ENCODE peak calls at places on chromosomes 7 and 10, in six cellular contexts. S, G, F, N, Z and L are unnamed samples.

GRCh38 chr7:44313621-44314031 is 11.8 kb downstream of the CAMK2B start:
- DNase-seq in F (no peak), S (no peak), Z (no peak), G (peak; percentile 71), N (no peak), L (no peak)

GRCh38 chr7:151440799-151441443 is 980 bp upstream of the CRYGN start:
- DNase-seq in Z (no peak), S (no peak), N (no peak), G (no peak), F (no peak), L (no peak)

GRCh38 chr10:124579003-124579384 is 117.4 kb downstream of the LHPP start:
- DNase-seq in F (no peak), G (no peak), S (no peak), Z (no peak), N (no peak), L (no peak)

GRCh38 chr7:151143261-151144015 is 24.1 kb downstream of the GBX1 start:
- DNase-seq in Z (no peak), F (no peak), G (no peak), S (no peak), N (no peak), L (no peak)

GRCh38 chr7:7686806-7687205 is 31.6 kb downstream of the RPA3 start:
- DNase-seq in Z (no peak), F (no peak), N (no peak), G (no peak), S (no peak), L (no peak)

GRCh38 chr10:17713133-17713532 is 38.9 kb upstream of the TMEM236 start:
- DNase-seq in S (no peak), F (no peak), Z (no peak), G (no peak), N (no peak), L (peak; percentile 40)

GRCh38 chr7:48299580-48300169 is 128.4 kb downstream of the ABCA13 start:
- DNase-seq in F (peak; percentile 66), G (peak; percentile 47), N (peak; percentile 87), S (peak; percentile 21), Z (peak; percentile 81), L (peak; percentile 76)

GRCh38 chr10:70985824-70986336 is 97.5 kb upstream of the PCBD1 start:
- DNase-seq in F (no peak), G (peak; percentile 16), S (no peak), Z (no peak), N (no peak), L (no peak)

GRCh38 chr10:130875897-130876472 is 435.5 kb downstream of the TCERG1L start:
- DNase-seq in F (no peak), Z (no peak), G (no peak), S (no peak), N (no peak), L (no peak)

GRCh38 chr7:114392686-114393085 is 21.9 kb upstream of the FOXP2 start:
- DNase-seq in S (no peak), G (no peak), F (no peak), Z (no peak), N (peak; percentile 12), L (peak; percentile 43)

GRCh38 chr7:68706291-68706690 is 892.0 kb upstream of the AUTS2 start:
- DNase-seq in S (no peak), Z (no peak), G (no peak), F (no peak), N (peak; percentile 67), L (peak; percentile 96)

GRCh38 chr10:107966817-107967216 is 802.3 kb upstream of the SORCS1 start:
- DNase-seq in N (no peak), G (no peak), F (no peak), S (no peak), Z (no peak), L (peak; percentile 12)

GRCh38 chr7:142152076-142152475 is 40.6 kb downstream of the MGAM2 start:
- DNase-seq in Z (no peak), N (no peak), F (no peak), S (no peak), G (no peak), L (no peak)

GRCh38 chr7:142158741-142159496 is 47.4 kb downstream of the MGAM2 start:
- DNase-seq in Z (no peak), F (no peak), N (no peak), G (no peak), S (no peak), L (no peak)

GRCh38 chr7:142150869-142151268 is 39.4 kb downstream of the MGAM2 start:
- DNase-seq in S (no peak), G (no peak), F (no peak), Z (no peak), N (no peak), L (no peak)

DNA sequence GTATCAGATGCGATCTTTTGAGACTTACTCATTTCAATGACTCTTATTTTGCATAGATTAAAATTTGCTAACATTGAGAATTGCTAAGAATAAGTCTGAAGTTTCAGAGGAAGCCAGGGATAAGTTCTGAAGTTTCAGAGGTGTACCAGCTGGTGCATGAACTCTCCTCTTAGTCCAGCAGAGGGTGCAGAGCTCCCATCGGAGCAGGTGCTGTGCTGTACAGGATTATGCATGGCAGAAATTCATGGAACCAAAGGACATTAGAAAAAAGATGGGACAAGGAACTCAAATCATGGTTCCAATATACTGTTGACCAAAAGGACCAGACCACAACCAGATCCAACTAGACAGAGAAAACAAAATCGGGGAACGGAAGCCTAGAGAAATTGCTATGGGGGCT is 41.9 kb downstream of the MGAM2 start:
- DNase-seq in Z (peak; percentile 10), S (no peak), F (no peak), N (peak; percentile 17), G (no peak), L (no peak)
- TF ChIP-seq CTCF in Z (no peak), S (peak; percentile 32), F (peak; percentile 16), N (peak; percentile 73), G (no peak), L (peak; percentile 49)

GRCh38 chr10:72567884-72568283 is 58.0 kb downstream of the MICU1 start:
- DNase-seq in S (no peak), F (no peak), G (no peak), N (no peak), Z (peak; percentile 25), L (peak; percentile 4)
- TF ChIP-seq CTCF in S (peak; percentile 52), F (peak; percentile 65), G (no peak), N (peak; percentile 59), Z (no peak), L (peak; percentile 43)

GRCh38 chr7:47232751-47233412 is 349.0 kb downstream of the TNS3 start:
- DNase-seq in F (no peak), S (no peak), Z (no peak), N (no peak), G (no peak), L (peak; percentile 21)
- TF ChIP-seq CTCF in F (peak; percentile 38), S (no peak), Z (no peak), N (peak; percentile 13), G (no peak), L (peak; percentile 18)

GRCh38 chr7:24723178-24723530 is 34.1 kb downstream of the GSDME start:
- DNase-seq in S (no peak), F (no peak), N (no peak), G (no peak), Z (no peak), L (no peak)

GRCh38 chr7:24724451-24725190 is 32.6 kb downstream of the GSDME start:
- DNase-seq in G (no peak), S (no peak), N (no peak), Z (no peak), F (no peak), L (no peak)

GRCh38 chr7:24721378-24722030 is 35.8 kb downstream of the GSDME start:
- DNase-seq in Z (peak; percentile 43), S (no peak), N (no peak), G (no peak), F (no peak), L (no peak)

GRCh38 chr7:24720283-24720682 is 37.0 kb downstream of the GSDME start:
- DNase-seq in F (no peak), S (no peak), Z (no peak), N (no peak), G (no peak), L (no peak)

GRCh38 chr7:24722386-24723177 is 34.7 kb downstream of the GSDME start:
- DNase-seq in Z (peak; percentile 22), F (peak; percentile 46), S (no peak), G (no peak), N (peak; percentile 24), L (peak; percentile 52)
- TF ChIP-seq CTCF in Z (no peak), F (peak; percentile 62), S (no peak), G (no peak), N (peak; percentile 59), L (peak; percentile 45)